ENCODE peak calls at places on chromosomes 1 and 21, in six cellular contexts. G, M, K, Y, P and A are unnamed samples.

GRCh38 chr1:25813734-25814471 is 5.9 kb upstream of the MTFR1L start:
- DNase-seq in G (no peak), M (no peak), K (no peak), Y (no peak), P (peak), A (no peak)

GRCh38 chr1:209567788-209568187 is 15.7 kb upstream of the CAMK1G start:
- DNase-seq in G (no peak), M (no peak), K (no peak), Y (no peak), P (no peak), A (no peak)

GRCh38 chr1:199743227-199743626 is 284.3 kb upstream of the NR5A2 start:
- DNase-seq in G (no peak), M (no peak), K (no peak), Y (no peak), P (no peak), A (no peak)

GRCh38 chr1:201320168-201320842 is 37.0 kb downstream of the PKP1 start:
- DNase-seq in G (no peak), M (no peak), K (no peak), Y (no peak), P (no peak), A (no peak)

GRCh38 chr1:232974971-232975370 is 24.6 kb downstream of the NTPCR start:
- DNase-seq in G (no peak), M (no peak), K (no peak), Y (no peak), P (no peak), A (no peak)

GRCh38 chr1:203686091-203686632 is 59.5 kb downstream of the ATP2B4 start:
- DNase-seq in G (no peak), M (no peak), K (no peak), Y (no peak), P (no peak), A (no peak)

GRCh38 chr1:208668991-208669390 is 424.8 kb upstream of the PLXNA2 start:
- DNase-seq in G (no peak), M (no peak), K (no peak), Y (no peak), P (no peak), A (no peak)

GRCh38 chr21:15240846-15241245 is 176.0 kb upstream of the NRIP1 start:
- DNase-seq in G (no peak), M (no peak), K (no peak), Y (no peak), P (no peak), A (no peak)

GRCh38 chr1:84297546-84298244 is 3.8 kb upstream of the SAMD13 start:
- DNase-seq in G (no peak), M (no peak), K (no peak), Y (no peak), P (no peak), A (no peak)

GRCh38 chr1:116407033-116407432 is 34.0 kb downstream of the ATP1A1 start:
- DNase-seq in G (no peak), M (no peak), K (no peak), Y (no peak), P (no peak), A (no peak)

GRCh38 chr1:174902531-174903099 is 97.1 kb upstream of the CACYBP start:
- DNase-seq in G (no peak), M (no peak), K (no peak), Y (no peak), P (no peak), A (no peak)

GRCh38 chr1:51624851-51625250 is 8.0 kb downstream of the OSBPL9 start:
- DNase-seq in G (no peak), M (no peak), K (no peak), Y (no peak), P (no peak), A (no peak)

GRCh38 chr1:87278791-87279190 is 49.9 kb upstream of the LMO4 start:
- DNase-seq in G (no peak), M (no peak), K (no peak), Y (no peak), P (no peak), A (no peak)

GRCh38 chr1:100277866-100278265 is 11.8 kb downstream of the RTCA start:
- DNase-seq in G (no peak), M (no peak), K (no peak), Y (no peak), P (no peak), A (no peak)

GRCh38 chr1:14817223-14818170 is 219.0 kb downstream of the KAZN start:
- DNase-seq in G (no peak), M (no peak), K (no peak), Y (no peak), P (no peak), A (no peak)

GRCh38 chr1:166975361-166976129 is at the start of gene ILDR2:
- DNase-seq in G (peak), M (peak), K (peak), Y (no peak), P (peak), A (peak)
- TF ChIP-seq CTCF in G (peak), M (no peak), K (no peak), Y (no peak), P (no peak), A (peak)

DNA sequence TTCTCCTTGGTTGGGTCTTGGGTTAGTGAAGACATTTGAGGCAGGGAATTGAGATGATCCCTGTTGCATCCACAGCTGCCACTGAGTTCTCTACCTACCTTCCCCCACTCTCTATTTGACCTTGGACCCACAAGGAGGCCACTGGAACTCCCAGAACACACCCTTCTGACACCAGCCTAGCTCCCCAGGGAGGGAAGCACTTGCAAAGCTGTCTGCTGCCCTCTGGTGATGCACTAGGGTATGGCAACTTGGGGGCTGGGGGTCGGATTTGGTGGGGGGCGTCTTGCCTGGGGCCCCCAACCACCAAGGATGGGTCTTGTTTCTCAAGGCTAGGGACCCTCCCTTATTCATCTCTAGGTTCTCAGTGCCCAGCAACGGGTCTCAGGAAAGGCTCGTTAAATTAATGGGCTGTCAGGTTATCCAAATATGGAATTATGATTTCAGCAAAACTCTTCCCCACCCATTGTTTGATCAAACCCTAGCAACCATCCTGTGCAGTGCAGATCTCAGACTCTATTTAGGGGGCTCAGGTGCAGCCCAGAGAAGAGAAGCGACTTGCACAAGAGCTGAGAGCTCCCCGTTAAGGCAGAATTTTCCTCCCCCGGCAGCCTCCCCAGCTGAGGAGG is 177.8 kb upstream of the KLHDC7A start:
- DNase-seq in G (no peak), M (no peak), K (no peak), Y (no peak), P (no peak), A (no peak)
- TF ChIP-seq CTCF in G (no peak), M (peak), K (peak), Y (peak), P (no peak), A (peak)

GRCh38 chr1:167126811-167127210 is 32.9 kb downstream of the STYXL2 start:
- DNase-seq in G (peak), M (no peak), K (no peak), Y (no peak), P (no peak), A (no peak)

GRCh38 chr1:167127236-167127635 is 33.4 kb downstream of the STYXL2 start:
- DNase-seq in G (no peak), M (no peak), K (no peak), Y (no peak), P (no peak), A (no peak)

GRCh38 chr1:167126317-167126716 is 32.4 kb downstream of the STYXL2 start:
- DNase-seq in G (no peak), M (no peak), K (no peak), Y (no peak), P (no peak), A (no peak)

GRCh38 chr1:167127661-167128060 is 33.8 kb downstream of the STYXL2 start:
- DNase-seq in G (no peak), M (no peak), K (no peak), Y (no peak), P (no peak), A (no peak)

GRCh38 chr1:167128261-167129227 is 34.7 kb downstream of the STYXL2 start:
- DNase-seq in G (no peak), M (no peak), K (no peak), Y (no peak), P (no peak), A (no peak)
- TF ChIP-seq CTCF in G (no peak), M (no peak), K (no peak), Y (peak), P (no peak), A (no peak)

DNA sequence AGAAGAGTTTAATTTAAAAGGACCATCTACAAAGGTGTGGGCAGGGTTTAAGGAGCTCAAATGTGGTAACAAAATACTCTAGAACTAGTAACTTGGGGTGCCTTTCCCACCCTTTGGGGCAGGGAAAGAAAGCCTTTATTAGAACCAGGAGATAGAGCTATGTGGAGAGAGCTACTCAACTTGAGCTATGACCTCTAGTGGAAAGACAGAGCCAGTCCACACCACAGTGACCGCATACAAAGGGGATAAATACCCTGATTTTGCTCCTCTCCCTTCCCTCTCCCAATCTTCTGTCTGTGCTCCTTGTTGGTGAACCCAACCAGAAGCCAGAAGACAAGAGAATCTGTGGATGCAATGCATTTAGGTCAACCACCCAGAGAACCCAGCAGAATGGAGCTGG is 54.4 kb upstream of the JAK1 start:
- DNase-seq in G (no peak), M (no peak), K (no peak), Y (no peak), P (no peak), A (no peak)
- TF ChIP-seq CTCF in G (peak), M (no peak), K (peak), Y (peak), P (no peak), A (peak)

GRCh38 chr21:36989699-36990507 is 16.6 kb upstream of the RIPPLY3 start:
- DNase-seq in G (peak), M (peak), K (peak), Y (peak), P (peak), A (peak)
- TF ChIP-seq CTCF in G (peak), M (peak), K (peak), Y (peak), P (no peak), A (peak)

DNA sequence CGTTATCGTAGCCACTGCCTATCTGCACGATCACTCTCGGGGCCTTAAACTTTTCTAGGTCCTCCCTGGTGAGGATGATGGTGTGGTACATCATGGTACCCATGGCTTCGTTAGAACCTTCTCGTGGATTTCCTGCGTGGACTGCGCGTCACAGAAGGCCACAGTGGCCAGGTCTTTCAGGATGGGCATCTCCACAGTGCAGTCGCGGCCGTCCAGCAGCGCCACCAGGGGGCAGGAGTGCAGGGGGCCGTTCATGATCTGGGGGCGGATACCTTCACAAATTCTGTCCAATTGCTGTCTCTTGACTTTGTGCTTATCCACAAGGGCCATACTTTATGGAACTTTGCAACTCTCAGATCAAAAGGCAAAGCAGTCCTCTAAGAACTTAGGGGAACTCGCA is 69.6 kb downstream of the WLS start:
- DNase-seq in G (no peak), M (no peak), K (no peak), Y (no peak), P (no peak), A (no peak)
- TF ChIP-seq CTCF in G (no peak), M (no peak), K (no peak), Y (peak), P (no peak), A (no peak)

DNA sequence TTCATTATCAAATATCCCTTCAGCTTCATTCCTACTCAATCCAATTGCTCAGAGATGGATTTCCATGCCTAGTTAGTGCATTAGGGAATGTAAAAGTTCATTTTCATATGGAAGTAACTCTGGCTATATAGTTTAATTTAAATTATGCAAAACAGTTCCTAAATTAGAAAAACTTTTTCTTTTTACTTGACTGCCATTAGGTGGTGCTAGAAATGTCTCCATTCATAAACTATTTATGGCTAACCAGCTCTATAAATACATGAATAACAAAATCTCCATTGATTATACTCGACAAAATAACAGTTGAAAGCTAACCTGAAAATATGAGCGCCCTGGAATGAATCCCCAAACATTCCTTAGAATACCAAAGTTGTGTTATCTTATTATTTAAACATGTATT is 311.4 kb downstream of the USH2A start:
- DNase-seq in G (no peak), M (no peak), K (no peak), Y (no peak), P (no peak), A (no peak)
- TF ChIP-seq CTCF in G (no peak), M (no peak), K (no peak), Y (peak), P (no peak), A (no peak)

DNA sequence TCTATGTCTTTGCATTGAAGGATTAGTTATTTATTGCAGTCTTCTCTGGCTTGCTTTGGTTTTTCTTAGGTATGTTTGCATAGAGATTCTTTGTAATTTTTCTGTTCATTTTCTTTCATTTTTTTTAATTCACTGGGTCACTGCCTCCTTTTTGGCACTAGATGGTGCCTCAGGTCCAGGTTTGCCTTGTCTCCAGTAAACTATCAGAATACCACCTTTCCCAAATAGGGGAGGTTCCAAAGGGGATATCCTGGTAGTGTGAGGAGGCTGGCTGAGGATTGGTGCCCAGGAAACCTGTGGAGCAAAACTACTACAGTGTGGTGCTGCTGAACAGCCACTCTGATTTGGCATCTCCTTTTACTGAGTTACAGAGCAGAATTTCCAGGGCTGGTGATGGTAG is 257.1 kb downstream of the KCTD3 start:
- DNase-seq in G (no peak), M (no peak), K (no peak), Y (no peak), P (no peak), A (no peak)
- TF ChIP-seq CTCF in G (no peak), M (no peak), K (no peak), Y (peak), P (no peak), A (no peak)